ENCODE peak calls at places on chromosome 3, in seven cellular contexts. D is HL-60, M is sigmoid colon, R is GM12878, E is stomach, A is breast epithelium, G is vagina. C is an unnamed sample.

GRCh38 chr3:193553606-193554005 is 1.1 kb downstream of the ATP13A4 start:
- DNase-seq in D (no peak), M (no peak), R (no peak), E (no peak), A (no peak), G (no peak), C (no peak)

GRCh38 chr3:19972056-19972455 is 25.2 kb downstream of the RAB5A start:
- DNase-seq in D (no peak), M (no peak), R (no peak), E (no peak), A (no peak), G (no peak), C (no peak)

GRCh38 chr3:132911741-132912415 is 126.3 kb upstream of the TMEM108 start:
- DNase-seq in D (no peak), M (no peak), R (no peak), E (no peak), A (no peak), G (no peak), C (no peak)

GRCh38 chr3:114376091-114376490 is 82.3 kb downstream of the TIGIT start:
- DNase-seq in D (no peak), M (no peak), R (no peak), E (no peak), A (no peak), G (no peak), C (no peak)

GRCh38 chr3:53072653-53073552 is 27.0 kb upstream of the SFMBT1 start:
- DNase-seq in D (peak; percentile 66), M (peak; percentile 87), R (peak; percentile 43), E (peak; percentile 86), A (peak; percentile 84), G (no peak), C (peak; percentile 48)

GRCh38 chr3:70358978-70359580 is 46.6 kb upstream of the MDFIC2 start:
- DNase-seq in D (no peak), M (no peak), R (no peak), E (no peak), A (no peak), G (no peak), C (peak; percentile 0)

GRCh38 chr3:161552984-161553383 is 56.4 kb downstream of the OTOL1 start:
- DNase-seq in D (no peak), M (no peak), R (no peak), E (no peak), A (no peak), G (no peak), C (no peak)

GRCh38 chr3:178369006-178369405 is 167.2 kb upstream of the KCNMB2 start:
- DNase-seq in D (no peak), M (no peak), R (no peak), E (no peak), A (no peak), G (no peak), C (no peak)

GRCh38 chr3:2870714-2871353 is 239.3 kb downstream of the IL5RA start:
- DNase-seq in D (no peak), M (no peak), R (no peak), E (no peak), A (no peak), G (no peak), C (no peak)

GRCh38 chr3:17738921-17739320 is 3.5 kb downstream of the TBC1D5 start:
- DNase-seq in D (no peak), M (no peak), R (no peak), E (no peak), A (no peak), G (no peak), C (no peak)

GRCh38 chr3:183022935-183023516 is 42.7 kb upstream of the DCUN1D1 start:
- DNase-seq in D (no peak), M (no peak), R (no peak), E (no peak), A (no peak), G (no peak), C (no peak)

GRCh38 chr3:134667461-134667860 is 16.6 kb upstream of the KY start:
- DNase-seq in D (no peak), M (no peak), R (no peak), E (no peak), A (no peak), G (no peak), C (no peak)

GRCh38 chr3:127787071-127787490 is 35.2 kb downstream of the MGLL start:
- DNase-seq in D (no peak), M (peak; percentile 95), R (no peak), E (no peak), A (no peak), G (no peak), C (no peak)

GRCh38 chr3:127673191-127674098 is 693 bp downstream of the ABTB1 start:
- DNase-seq in D (no peak), M (peak; percentile 81), R (no peak), E (peak; percentile 61), A (peak; percentile 55), G (no peak), C (no peak)

GRCh38 chr3:27630892-27631291 is 91.2 kb downstream of the EOMES start:
- DNase-seq in D (peak; percentile 34), M (no peak), R (no peak), E (no peak), A (no peak), G (no peak), C (no peak)

GRCh38 chr3:189999718-190000117 is 121.0 kb downstream of the P3H2 start:
- DNase-seq in D (no peak), M (no peak), R (no peak), E (no peak), A (no peak), G (no peak), C (no peak)

GRCh38 chr3:72896996-72897757 is 9.3 kb downstream of the GXYLT2 start:
- DNase-seq in D (no peak), M (no peak), R (no peak), E (no peak), A (no peak), G (no peak), C (no peak)

GRCh38 chr3:97882975-97883598 is 61.3 kb downstream of the CRYBG3 start:
- DNase-seq in D (no peak), M (no peak), R (no peak), E (peak; percentile 44), A (no peak), G (no peak), C (no peak)

GRCh38 chr3:112647122-112647521 is 6.2 kb upstream of the CCDC80 start:
- DNase-seq in D (no peak), M (no peak), R (no peak), E (no peak), A (no peak), G (no peak), C (no peak)

GRCh38 chr3:44942202-44942921 is 33.6 kb downstream of the ZDHHC3 start:
- DNase-seq in D (no peak), M (no peak), R (no peak), E (no peak), A (no peak), G (no peak), C (peak; percentile 7)

GRCh38 chr3:177642482-177643163 is 445.3 kb upstream of the TBL1XR1 start:
- DNase-seq in D (no peak), M (no peak), R (no peak), E (no peak), A (no peak), G (no peak), C (no peak)

DNA sequence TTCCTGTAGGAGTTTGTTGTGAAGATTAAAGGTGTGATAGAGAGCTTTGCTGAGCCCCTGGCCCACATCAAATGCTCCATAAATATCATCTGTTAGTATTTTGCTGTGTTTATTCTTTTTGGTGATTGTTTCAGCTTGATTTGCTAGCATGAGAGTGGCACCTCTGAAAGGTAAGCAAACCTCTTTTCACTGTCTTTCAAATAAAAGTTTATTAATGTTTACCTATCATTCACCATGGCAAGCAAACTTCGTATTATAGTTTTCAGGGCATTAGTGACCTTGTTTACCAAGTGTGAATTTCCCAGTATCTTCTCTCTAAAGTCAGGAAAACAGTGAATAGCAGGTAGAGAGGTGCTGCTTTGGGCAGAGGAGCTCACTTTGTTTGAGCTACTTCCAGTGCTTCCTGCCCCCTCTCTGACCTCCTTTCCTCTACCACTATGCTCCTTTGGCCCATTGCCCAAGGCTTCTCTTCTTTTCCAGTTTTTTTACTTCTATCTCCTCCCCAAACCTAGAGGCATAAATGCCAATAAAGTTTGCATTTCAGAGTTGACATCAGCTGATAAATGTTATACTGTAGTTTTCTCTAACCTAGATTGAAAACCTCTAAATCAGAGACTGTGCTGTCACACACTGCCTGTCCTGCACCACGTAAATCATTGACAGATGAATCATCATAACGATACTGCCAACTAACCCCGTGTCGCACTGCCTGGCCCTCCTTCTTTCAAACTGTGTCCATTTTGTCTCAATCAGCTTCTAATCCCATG is 569.0 kb downstream of the TUSC7 start:
- DNase-seq in D (no peak), M (no peak), R (peak; percentile 30), E (peak; percentile 27), A (no peak), G (no peak), C (peak; percentile 8)
- TF ChIP-seq POLR2AphosphoS5 in D (no peak), M (no peak), R (no peak), E (no peak), A (no peak), G (no peak), C (no peak)

DNA sequence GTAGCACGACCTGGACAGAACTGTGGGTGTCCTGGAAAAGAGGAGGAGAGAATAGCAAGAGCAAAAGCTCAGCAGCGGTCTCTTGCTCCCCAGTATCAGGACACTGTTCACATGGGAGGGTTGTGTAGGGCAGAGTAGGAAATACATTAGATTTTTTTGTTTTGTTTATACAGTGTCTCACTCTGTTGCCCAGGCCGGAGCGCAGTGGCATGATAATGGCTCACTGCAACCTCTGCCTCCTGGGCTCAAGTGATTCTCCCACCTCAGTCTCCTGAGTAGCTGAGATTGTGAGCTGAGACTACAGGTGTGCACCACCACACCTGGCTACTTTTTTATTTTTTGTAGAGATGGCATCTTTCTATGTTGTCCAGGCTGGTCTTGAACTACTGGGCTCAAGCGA is 53.3 kb downstream of the FNDC3B start:
- DNase-seq in D (no peak), M (no peak), R (no peak), E (no peak), A (no peak), G (no peak), C (no peak)
- TF ChIP-seq POLR2AphosphoS5 in D (no peak), M (no peak), R (no peak), E (no peak), A (no peak), G (no peak), C (no peak)

GRCh38 chr3:43347774-43348173 is 61.4 kb downstream of the SNRK start:
- DNase-seq in D (no peak), M (no peak), R (no peak), E (no peak), A (no peak), G (no peak), C (no peak)

GRCh38 chr3:43345246-43345645 is 58.9 kb downstream of the SNRK start:
- DNase-seq in D (no peak), M (no peak), R (no peak), E (no peak), A (no peak), G (no peak), C (no peak)

GRCh38 chr3:43346990-43347749 is 60.8 kb downstream of the SNRK start:
- DNase-seq in D (no peak), M (no peak), R (no peak), E (no peak), A (no peak), G (no peak), C (no peak)

GRCh38 chr3:43344520-43344919 is 58.2 kb downstream of the SNRK start:
- DNase-seq in D (no peak), M (no peak), R (no peak), E (no peak), A (no peak), G (no peak), C (no peak)

GRCh38 chr3:43345877-43346276 is 59.5 kb downstream of the SNRK start:
- DNase-seq in D (no peak), M (no peak), R (no peak), E (no peak), A (no peak), G (no peak), C (no peak)
- TF ChIP-seq POLR2AphosphoS5 in D (no peak), M (no peak), R (no peak), E (no peak), A (no peak), G (no peak), C (no peak)

GRCh38 chr3:126476166-126476975 is 680 bp upstream of the ZXDC start:
- DNase-seq in D (peak; percentile 44), M (no peak), R (no peak), E (peak; percentile 65), A (peak; percentile 64), G (no peak), C (peak; percentile 54)
- TF ChIP-seq POLR2AphosphoS5 in D (peak; percentile 58), M (peak; percentile 87), R (no peak), E (peak; percentile 22), A (peak; percentile 57), G (no peak), C (peak; percentile 50)

C was measured in HCT116.